ENCODE peak calls at places on chromosomes 7 and 10, in eight cellular contexts. One of them, this sample, is unnamed.
A peak's percentile ranks its signal among the peaks of the same experiment; 100 is the strongest.

GRCh38 chr7:120272261-120272895 is 597 bp upstream of the KCND2 start:
- DNase-seq in B cell: no peak
- DNase-seq in nephron progenitor cell: peak; percentile 41
- DNase-seq in CD8-positive, alpha-beta T cell: no peak
- DNase-seq in MM.1S: peak; percentile 84
- DNase-seq in neural crest cell: no peak
- DNase-seq in Calu3: peak; percentile 40
- DNase-seq in neural progenitor cell: peak; percentile 81
- DNase-seq in this sample: peak; percentile 79

GRCh38 chr10:103177123-103177522 is 15.9 kb downstream of the NT5C2 start:
- DNase-seq in nephron progenitor cell: no peak
- DNase-seq in B cell: peak; percentile 14
- DNase-seq in MM.1S: peak; percentile 20
- DNase-seq in Calu3: no peak
- DNase-seq in CD8-positive, alpha-beta T cell: no peak
- DNase-seq in neural crest cell: no peak
- DNase-seq in neural progenitor cell: no peak
- DNase-seq in this sample: no peak

GRCh38 chr10:108082596-108082995 is 918.1 kb upstream of the SORCS1 start:
- DNase-seq in neural crest cell: no peak
- DNase-seq in neural progenitor cell: no peak
- DNase-seq in nephron progenitor cell: no peak
- DNase-seq in Calu3: no peak
- DNase-seq in CD8-positive, alpha-beta T cell: no peak
- DNase-seq in B cell: no peak
- DNase-seq in MM.1S: no peak
- DNase-seq in this sample: no peak

GRCh38 chr10:37710831-37711616 is 146.4 kb downstream of the ZNF248 start:
- DNase-seq in MM.1S: no peak
- DNase-seq in nephron progenitor cell: no peak
- DNase-seq in B cell: no peak
- DNase-seq in neural progenitor cell: no peak
- DNase-seq in neural crest cell: no peak
- DNase-seq in CD8-positive, alpha-beta T cell: no peak
- DNase-seq in Calu3: no peak
- DNase-seq in this sample: no peak

GRCh38 chr10:5314866-5315265 is 49.9 kb upstream of the UCN3 start:
- DNase-seq in neural progenitor cell: no peak
- DNase-seq in CD8-positive, alpha-beta T cell: no peak
- DNase-seq in neural crest cell: no peak
- DNase-seq in nephron progenitor cell: no peak
- DNase-seq in Calu3: no peak
- DNase-seq in MM.1S: no peak
- DNase-seq in B cell: no peak
- DNase-seq in this sample: no peak

GRCh38 chr7:40279991-40280390 is 145.2 kb downstream of the SUGCT start:
- DNase-seq in B cell: no peak
- DNase-seq in CD8-positive, alpha-beta T cell: no peak
- DNase-seq in MM.1S: no peak
- DNase-seq in nephron progenitor cell: no peak
- DNase-seq in Calu3: no peak
- DNase-seq in neural progenitor cell: no peak
- DNase-seq in neural crest cell: no peak
- DNase-seq in this sample: no peak

GRCh38 chr10:24393206-24393605 is 184.3 kb downstream of the KIAA1217 start:
- DNase-seq in MM.1S: no peak
- DNase-seq in neural progenitor cell: no peak
- DNase-seq in Calu3: no peak
- DNase-seq in neural crest cell: no peak
- DNase-seq in CD8-positive, alpha-beta T cell: no peak
- DNase-seq in B cell: no peak
- DNase-seq in nephron progenitor cell: no peak
- DNase-seq in this sample: no peak

GRCh38 chr7:93051660-93052059 is 66.1 kb downstream of the SAMD9 start:
- DNase-seq in neural crest cell: no peak
- DNase-seq in CD8-positive, alpha-beta T cell: no peak
- DNase-seq in neural progenitor cell: no peak
- DNase-seq in nephron progenitor cell: no peak
- DNase-seq in B cell: no peak
- DNase-seq in Calu3: no peak
- DNase-seq in MM.1S: no peak
- DNase-seq in this sample: no peak

GRCh38 chr7:25564980-25565379 is 336.7 kb upstream of the NPVF start:
- DNase-seq in CD8-positive, alpha-beta T cell: no peak
- DNase-seq in neural crest cell: no peak
- DNase-seq in neural progenitor cell: no peak
- DNase-seq in nephron progenitor cell: no peak
- DNase-seq in B cell: no peak
- DNase-seq in Calu3: no peak
- DNase-seq in MM.1S: no peak
- DNase-seq in this sample: no peak

GRCh38 chr7:146960747-146961416 is 844.3 kb downstream of the CNTNAP2 start:
- DNase-seq in neural progenitor cell: peak; percentile 43
- DNase-seq in MM.1S: no peak
- DNase-seq in B cell: no peak
- DNase-seq in nephron progenitor cell: no peak
- DNase-seq in neural crest cell: no peak
- DNase-seq in Calu3: no peak
- DNase-seq in CD8-positive, alpha-beta T cell: no peak
- DNase-seq in this sample: no peak

GRCh38 chr7:6106140-6106904 is 75.1 kb downstream of the ANKRD61 start:
- DNase-seq in MM.1S: peak; percentile 50
- DNase-seq in neural crest cell: no peak
- DNase-seq in Calu3: peak; percentile 56
- DNase-seq in CD8-positive, alpha-beta T cell: no peak
- DNase-seq in nephron progenitor cell: no peak
- DNase-seq in B cell: peak; percentile 38
- DNase-seq in neural progenitor cell: peak; percentile 11
- DNase-seq in this sample: peak; percentile 60

GRCh38 chr7:23273141-23273599 is 26.0 kb upstream of the MALSU1 start:
- DNase-seq in Calu3: peak; percentile 99
- DNase-seq in CD8-positive, alpha-beta T cell: peak; percentile 91
- DNase-seq in neural progenitor cell: peak; percentile 92
- DNase-seq in B cell: peak; percentile 90
- DNase-seq in MM.1S: peak; percentile 97
- DNase-seq in neural crest cell: peak; percentile 72
- DNase-seq in nephron progenitor cell: peak; percentile 87
- DNase-seq in this sample: peak; percentile 82

GRCh38 chr7:23275906-23276305 is 23.2 kb upstream of the MALSU1 start:
- DNase-seq in MM.1S: no peak
- DNase-seq in CD8-positive, alpha-beta T cell: no peak
- DNase-seq in nephron progenitor cell: no peak
- DNase-seq in neural crest cell: no peak
- DNase-seq in neural progenitor cell: no peak
- DNase-seq in B cell: no peak
- DNase-seq in Calu3: no peak
- DNase-seq in this sample: no peak

GRCh38 chr7:23268746-23269145 is 22.2 kb downstream of the GPNMB start:
- DNase-seq in Calu3: no peak
- DNase-seq in MM.1S: no peak
- DNase-seq in neural crest cell: no peak
- DNase-seq in nephron progenitor cell: no peak
- DNase-seq in B cell: no peak
- DNase-seq in neural progenitor cell: no peak
- DNase-seq in CD8-positive, alpha-beta T cell: no peak
- DNase-seq in this sample: no peak

GRCh38 chr7:23276381-23276780 is 22.8 kb upstream of the MALSU1 start:
- DNase-seq in MM.1S: no peak
- DNase-seq in neural progenitor cell: peak; percentile 23
- DNase-seq in nephron progenitor cell: no peak
- DNase-seq in CD8-positive, alpha-beta T cell: no peak
- DNase-seq in B cell: no peak
- DNase-seq in Calu3: peak; percentile 20
- DNase-seq in neural crest cell: no peak
- DNase-seq in this sample: no peak

GRCh38 chr7:23272275-23272674 is 25.7 kb downstream of the GPNMB start:
- DNase-seq in nephron progenitor cell: no peak
- DNase-seq in MM.1S: no peak
- DNase-seq in neural progenitor cell: no peak
- DNase-seq in Calu3: no peak
- DNase-seq in B cell: no peak
- DNase-seq in CD8-positive, alpha-beta T cell: no peak
- DNase-seq in neural crest cell: no peak
- DNase-seq in this sample: no peak
- TF ChIP-seq CTCF in nephron progenitor cell: no peak
- TF ChIP-seq CTCF in MM.1S: no peak
- TF ChIP-seq CTCF in neural progenitor cell: no peak
- TF ChIP-seq CTCF in Calu3: no peak
- TF ChIP-seq CTCF in B cell: no peak
- TF ChIP-seq CTCF in CD8-positive, alpha-beta T cell: no peak
- TF ChIP-seq CTCF in neural crest cell: no peak
- TF ChIP-seq CTCF in this sample: no peak

GRCh38 chr10:1206101-1206500 is 149.9 kb downstream of the WDR37 start:
- DNase-seq in nephron progenitor cell: no peak
- DNase-seq in CD8-positive, alpha-beta T cell: peak; percentile 34
- DNase-seq in neural crest cell: no peak
- DNase-seq in MM.1S: no peak
- DNase-seq in neural progenitor cell: no peak
- DNase-seq in B cell: no peak
- DNase-seq in Calu3: no peak
- DNase-seq in this sample: no peak
- TF ChIP-seq CTCF in nephron progenitor cell: no peak
- TF ChIP-seq CTCF in CD8-positive, alpha-beta T cell: no peak
- TF ChIP-seq CTCF in neural crest cell: no peak
- TF ChIP-seq CTCF in MM.1S: no peak
- TF ChIP-seq CTCF in neural progenitor cell: no peak
- TF ChIP-seq CTCF in B cell: no peak
- TF ChIP-seq CTCF in Calu3: no peak
- TF ChIP-seq CTCF in this sample: no peak

GRCh38 chr10:98664329-98665042 is 217.8 kb upstream of the HPS1 start:
- DNase-seq in B cell: peak; percentile 63
- DNase-seq in neural crest cell: no peak
- DNase-seq in Calu3: peak; percentile 0
- DNase-seq in CD8-positive, alpha-beta T cell: peak; percentile 50
- DNase-seq in nephron progenitor cell: no peak
- DNase-seq in MM.1S: peak; percentile 67
- DNase-seq in neural progenitor cell: peak; percentile 64
- DNase-seq in this sample: peak; percentile 39
- TF ChIP-seq CTCF in B cell: peak; percentile 73
- TF ChIP-seq CTCF in neural crest cell: peak; percentile 69
- TF ChIP-seq CTCF in Calu3: no peak
- TF ChIP-seq CTCF in CD8-positive, alpha-beta T cell: peak; percentile 57
- TF ChIP-seq CTCF in nephron progenitor cell: peak; percentile 39
- TF ChIP-seq CTCF in MM.1S: peak; percentile 82
- TF ChIP-seq CTCF in neural progenitor cell: peak; percentile 69
- TF ChIP-seq CTCF in this sample: peak; percentile 61

DNA sequence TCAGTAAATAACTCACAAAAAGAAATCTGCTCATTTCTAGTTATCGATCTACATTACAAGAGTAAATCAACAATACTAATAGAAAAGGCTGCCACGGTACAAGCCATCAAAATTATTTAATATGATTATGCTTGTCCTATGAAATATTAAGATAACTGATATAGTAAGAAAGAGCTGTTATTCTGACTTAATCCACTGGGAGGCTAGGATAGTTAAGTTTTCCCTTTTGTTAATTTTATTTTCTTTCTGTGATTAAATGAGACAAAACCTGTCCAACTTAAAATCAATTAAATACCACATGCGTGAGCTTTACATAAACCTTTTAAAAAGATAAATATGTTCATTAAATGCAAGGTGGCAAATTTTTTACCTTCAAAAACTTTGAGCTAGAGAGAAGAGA is 114.8 kb downstream of the LMBR1 start:
- DNase-seq in Calu3: no peak
- DNase-seq in nephron progenitor cell: no peak
- DNase-seq in neural progenitor cell: no peak
- DNase-seq in B cell: no peak
- DNase-seq in MM.1S: no peak
- DNase-seq in neural crest cell: no peak
- DNase-seq in CD8-positive, alpha-beta T cell: no peak
- DNase-seq in this sample: no peak
- TF ChIP-seq CTCF in Calu3: no peak
- TF ChIP-seq CTCF in nephron progenitor cell: no peak
- TF ChIP-seq CTCF in neural progenitor cell: peak; percentile 9
- TF ChIP-seq CTCF in B cell: peak; percentile 35
- TF ChIP-seq CTCF in MM.1S: peak; percentile 13
- TF ChIP-seq CTCF in neural crest cell: peak; percentile 46
- TF ChIP-seq CTCF in CD8-positive, alpha-beta T cell: no peak
- TF ChIP-seq CTCF in this sample: no peak

GRCh38 chr10:11105676-11106004 is 88.0 kb downstream of the CELF2 start:
- DNase-seq in Calu3: no peak
- DNase-seq in B cell: no peak
- DNase-seq in neural progenitor cell: no peak
- DNase-seq in nephron progenitor cell: no peak
- DNase-seq in CD8-positive, alpha-beta T cell: no peak
- DNase-seq in MM.1S: no peak
- DNase-seq in neural crest cell: no peak
- DNase-seq in this sample: no peak
- TF ChIP-seq CTCF in Calu3: no peak
- TF ChIP-seq CTCF in B cell: no peak
- TF ChIP-seq CTCF in neural progenitor cell: no peak
- TF ChIP-seq CTCF in nephron progenitor cell: no peak
- TF ChIP-seq CTCF in CD8-positive, alpha-beta T cell: no peak
- TF ChIP-seq CTCF in MM.1S: no peak
- TF ChIP-seq CTCF in neural crest cell: no peak
- TF ChIP-seq CTCF in this sample: no peak